ENCODE peak calls at places on chromosomes 13 and 19, in ten cellular contexts. S is T-cell; P is left kidney; T is GM03348; O is stimulated activated CD8-positive, alpha-beta memory T cell treated with anti-CD3 and anti-CD28 coated beads, Interleukin-15, amount 100 ng/mL, for 1 hour; K is NCI-H1105 treated with DMSO at 0.1 percent for 48 hours; I is fibroblast of the conjunctiva; Y is caudate nucleus; V is cardiac muscle cell; R is activated CD4-positive, alpha-beta T cell treated with anti-CD3 and anti-CD28 coated beads, Interleukin-2, amount 50 U/mL, for 1 hour. Q is an unnamed sample.
A peak's percentile ranks its signal among the peaks of the same experiment; 100 is the strongest.

GRCh38 chr19:49403404-49404187 is 15.5 kb downstream of the KASH5 start:
- DNase-seq in S (no peak), T (no peak), I (no peak), O (no peak), K (peak; percentile 47), P (peak; percentile 94), R (no peak), V (peak; percentile 84), Y (no peak), Q (peak; percentile 28)

GRCh38 chr19:29667941-29668340 is 2.7 kb downstream of the PLEKHF1 start:
- DNase-seq in T (peak; percentile 6), S (peak; percentile 38), O (no peak), R (peak; percentile 60), Y (no peak), V (no peak), P (no peak), I (no peak), K (peak; percentile 14), Q (peak; percentile 83)

GRCh38 chr19:41391618-41392017 is 5.5 kb downstream of the EXOSC5 start:
- DNase-seq in R (no peak), O (no peak), Y (no peak), T (no peak), S (no peak), K (no peak), I (no peak), P (no peak), V (no peak), Q (no peak)

GRCh38 chr19:18698321-18699167 is 15.1 kb downstream of the CRTC1 start:
- DNase-seq in V (no peak), Y (no peak), T (no peak), R (no peak), K (no peak), O (no peak), I (no peak), S (no peak), P (no peak), Q (no peak)

GRCh38 chr19:3397266-3398022 is 31.1 kb downstream of the NFIC start:
- DNase-seq in K (no peak), P (peak; percentile 54), S (no peak), I (no peak), Y (peak; percentile 34), O (no peak), V (no peak), R (no peak), T (peak; percentile 54), Q (no peak)

GRCh38 chr19:1311543-1312091 is 25.9 kb downstream of the EFNA2 start:
- DNase-seq in O (no peak), R (no peak), S (no peak), I (no peak), V (no peak), Y (no peak), P (no peak), T (no peak), K (no peak), Q (no peak)

GRCh38 chr13:101556676-101557121 is 104.2 kb downstream of the ITGBL1 start:
- DNase-seq in R (no peak), V (no peak), P (peak; percentile 13), K (no peak), I (no peak), T (peak; percentile 69), Y (no peak), O (no peak), S (no peak), Q (no peak)

GRCh38 chr19:12847159-12848139 is 9.1 kb downstream of the MAST1 start:
- DNase-seq in Y (peak; percentile 59), V (peak; percentile 86), R (peak; percentile 75), S (peak; percentile 73), T (peak; percentile 96), O (peak; percentile 70), K (peak; percentile 64), P (peak; percentile 93), I (peak; percentile 56), Q (peak; percentile 76)

GRCh38 chr13:72168126-72168525 is 301.1 kb upstream of the DACH1 start:
- DNase-seq in R (no peak), S (no peak), I (no peak), T (no peak), O (no peak), K (no peak), V (no peak), Y (no peak), P (peak; percentile 19), Q (no peak)

GRCh38 chr13:112588490-112589297 is 741 bp upstream of the TUBGCP3 start:
- DNase-seq in K (peak; percentile 77), V (no peak), O (no peak), R (no peak), Y (no peak), T (no peak), I (no peak), S (no peak), P (peak; percentile 37), Q (no peak)

GRCh38 chr13:51825681-51826254 is 19.2 kb downstream of the TMEM272 start:
- DNase-seq in P (no peak), S (no peak), V (no peak), O (no peak), Y (no peak), K (no peak), T (no peak), I (no peak), R (no peak), Q (no peak)

GRCh38 chr13:100100115-100100879 is 11.4 kb downstream of the PCCA start:
- DNase-seq in R (no peak), I (peak; percentile 57), K (peak; percentile 7), P (peak; percentile 29), S (no peak), T (peak; percentile 40), O (no peak), V (no peak), Y (no peak), Q (no peak)

GRCh38 chr13:33401238-33401637 is 115.7 kb upstream of the STARD13 start:
- DNase-seq in O (no peak), V (no peak), K (peak; percentile 83), T (no peak), S (no peak), R (no peak), I (no peak), Y (no peak), P (no peak), Q (no peak)

GRCh38 chr13:40344270-40345148 is 321.9 kb downstream of the FOXO1 start:
- DNase-seq in Y (no peak), R (no peak), V (no peak), P (peak; percentile 15), I (no peak), O (no peak), T (no peak), S (no peak), K (no peak), Q (no peak)

GRCh38 chr19:31139871-31140505 is 209.2 kb downstream of the TSHZ3 start:
- DNase-seq in O (no peak), K (no peak), I (no peak), T (peak; percentile 66), P (peak; percentile 67), S (no peak), Y (no peak), V (no peak), R (no peak), Q (no peak)

GRCh38 chr19:5257155-5258045 is 83.2 kb downstream of the PTPRS start:
- DNase-seq in O (no peak), K (no peak), T (no peak), I (no peak), V (no peak), S (no peak), R (no peak), Y (no peak), P (no peak), Q (no peak)

GRCh38 chr19:38921420-38922274 is 8.9 kb downstream of the SARS2 start:
- DNase-seq in V (no peak), R (no peak), S (no peak), K (no peak), I (no peak), T (no peak), P (no peak), O (no peak), Y (no peak), Q (no peak)

GRCh38 chr13:40371531-40372125 is 294.8 kb downstream of the FOXO1 start:
- DNase-seq in P (no peak), S (no peak), I (no peak), Y (no peak), K (peak; percentile 22), R (no peak), T (no peak), O (no peak), V (no peak), Q (no peak)

GRCh38 chr19:45468159-45468651 is 409 bp downstream of the FOSB start:
- DNase-seq in I (no peak), Y (no peak), O (no peak), V (peak; percentile 44), R (peak; percentile 47), K (no peak), P (no peak), T (no peak), S (no peak), Q (peak; percentile 75)

GRCh38 chr19:42111384-42111783 is 20.9 kb downstream of the POU2F2 start:
- DNase-seq in T (peak; percentile 72), S (no peak), K (no peak), I (no peak), O (no peak), V (no peak), R (no peak), P (no peak), Y (no peak), Q (no peak)

GRCh38 chr13:113399755-113400149 is 35.8 kb upstream of the GRTP1 start:
- DNase-seq in T (no peak), I (no peak), K (no peak), Y (no peak), P (no peak), S (no peak), V (no peak), R (no peak), O (no peak), Q (no peak)

GRCh38 chr19:13982773-13983172 is 23.3 kb downstream of the RFX1 start:
- DNase-seq in R (no peak), T (no peak), Y (no peak), O (no peak), P (no peak), S (no peak), I (no peak), K (no peak), V (no peak), Q (no peak)

GRCh38 chr19:4278460-4278901 is 585 bp upstream of the SHD start:
- DNase-seq in K (peak; percentile 67), S (no peak), V (peak; percentile 23), I (no peak), T (no peak), P (peak; percentile 77), R (no peak), O (no peak), Y (no peak), Q (no peak)

GRCh38 chr13:64753606-64754005 is 2476.5 kb downstream of the PCDH9 start:
- DNase-seq in P (no peak), O (no peak), K (no peak), T (peak; percentile 51), V (no peak), I (peak; percentile 1), S (no peak), Y (no peak), R (no peak), Q (no peak)

GRCh38 chr19:52224211-52224610 is 34.4 kb downstream of the PPP2R1A start:
- DNase-seq in Y (no peak), P (no peak), K (no peak), R (no peak), I (no peak), T (no peak), V (no peak), O (no peak), S (no peak), Q (no peak)

GRCh38 chr19:3403489-3404323 is 37.3 kb downstream of the NFIC start:
- DNase-seq in V (peak; percentile 96), K (no peak), S (no peak), R (no peak), O (no peak), Y (peak; percentile 79), P (peak; percentile 78), I (peak; percentile 90), T (peak; percentile 95), Q (no peak)

GRCh38 chr13:38262211-38262610 is 87.4 kb upstream of the UFM1 start:
- DNase-seq in V (no peak), R (no peak), I (peak; percentile 13), K (no peak), Y (no peak), O (no peak), P (no peak), S (no peak), T (peak; percentile 77), Q (no peak)

GRCh38 chr13:41568143-41568989 is 111.0 kb downstream of the RGCC start:
- DNase-seq in K (no peak), S (no peak), V (no peak), I (no peak), R (no peak), P (no peak), O (no peak), Y (no peak), T (no peak), Q (no peak)

Q was measured in naive thymus-derived CD8-positive, alpha-beta T cell.